ENCODE peak calls at places on chromosomes 2 and 18, in six cellular contexts. I is lung, H is A549, G is Peyer's patch, N is body of pancreas, F is H9. O is an unnamed sample.

GRCh38 chr18:58042826-58043362 is 1.1 kb upstream of the NEDD4L start:
- DNase-seq in N (no peak), I (no peak), F (no peak), H (no peak), G (no peak), O (no peak)

GRCh38 chr2:177289824-177290632 is 25.5 kb upstream of the NFE2L2 start:
- DNase-seq in H (no peak), G (no peak), I (no peak), N (no peak), F (no peak), O (no peak)

GRCh38 chr2:197159681-197160211 is 150.8 kb downstream of the ANKRD44 start:
- DNase-seq in G (no peak), I (no peak), F (no peak), N (no peak), H (peak), O (no peak)

GRCh38 chr18:8765692-8766463 is 60.5 kb downstream of the MTCL1 start:
- DNase-seq in F (no peak), I (no peak), N (no peak), H (no peak), G (no peak), O (no peak)

GRCh38 chr2:39571197-39571731 is 94.5 kb upstream of the TMEM178A start:
- DNase-seq in F (no peak), H (no peak), N (no peak), I (no peak), G (no peak), O (peak)

GRCh38 chr2:239305771-239306170 is 95.0 kb downstream of the HDAC4 start:
- DNase-seq in N (no peak), H (no peak), I (no peak), F (no peak), G (no peak), O (no peak)

GRCh38 chr2:64612575-64613195 is 41.0 kb downstream of the SERTAD2 start:
- DNase-seq in H (no peak), I (no peak), N (no peak), F (no peak), G (no peak), O (no peak)

GRCh38 chr2:67927489-67927888 is 135.3 kb downstream of the C1D start:
- DNase-seq in N (no peak), F (peak), H (no peak), G (no peak), I (no peak), O (no peak)

GRCh38 chr2:205684871-205685313 is 2.6 kb downstream of the NRP2 start:
- DNase-seq in F (peak), I (no peak), G (no peak), N (no peak), H (peak), O (no peak)

GRCh38 chr2:17518212-17519154 is at the start of gene RAD51AP2:
- DNase-seq in F (peak), H (peak), G (peak), N (peak), I (peak), O (peak)

GRCh38 chr2:88187038-88187676 is 17.0 kb downstream of the THNSL2 start:
- DNase-seq in F (peak), N (peak), H (peak), G (peak), I (peak), O (peak)

GRCh38 chr2:203225423-203226039 is 13.3 kb upstream of the CYP20A1 start:
- DNase-seq in G (no peak), H (peak), F (no peak), N (peak), I (no peak), O (no peak)

GRCh38 chr2:191311627-191312026 is 66.4 kb downstream of the MYO1B start:
- DNase-seq in G (no peak), H (peak), I (no peak), N (peak), F (no peak), O (peak)

GRCh38 chr18:23302852-23303527 is 150.1 kb upstream of the RIOK3 start:
- DNase-seq in N (no peak), G (no peak), F (no peak), H (no peak), I (no peak), O (no peak)

GRCh38 chr2:69372767-69373166 is 14.3 kb downstream of the GFPT1 start:
- DNase-seq in H (no peak), I (no peak), F (no peak), G (no peak), N (no peak), O (no peak)

GRCh38 chr18:3652380-3653262 is 202.6 kb downstream of the TGIF1 start:
- DNase-seq in G (no peak), I (no peak), H (peak), N (peak), F (peak), O (peak)

GRCh38 chr18:9322730-9323129 is 11.8 kb upstream of the TWSG1 start:
- DNase-seq in F (no peak), I (no peak), N (no peak), G (no peak), H (no peak), O (no peak)

GRCh38 chr2:207408086-207408794 is 121.5 kb upstream of the CREB1 start:
- DNase-seq in G (no peak), I (peak), F (no peak), H (peak), N (peak), O (peak)

GRCh38 chr2:8581601-8582041 is 100.2 kb upstream of the ID2 start:
- DNase-seq in H (no peak), I (no peak), G (no peak), F (no peak), N (no peak), O (no peak)

GRCh38 chr2:45435316-45435715 is 175.8 kb downstream of the SRBD1 start:
- DNase-seq in G (no peak), N (no peak), H (peak), F (no peak), I (no peak), O (peak)

GRCh38 chr2:38480617-38481016 is 103.5 kb upstream of the ATL2 start:
- DNase-seq in I (no peak), H (no peak), F (no peak), N (no peak), G (no peak), O (no peak)

GRCh38 chr2:11466307-11467125 is 555 bp upstream of the E2F6 start:
- DNase-seq in I (no peak), G (no peak), H (no peak), N (no peak), F (no peak), O (peak)

GRCh38 chr18:12401881-12402280 is 5.8 kb upstream of the PRELID3A start:
- DNase-seq in I (no peak), G (no peak), N (no peak), H (no peak), F (no peak), O (no peak)

GRCh38 chr18:74351354-74351753 is 35.7 kb downstream of the C18orf63 start:
- DNase-seq in I (no peak), F (no peak), H (no peak), G (no peak), N (peak), O (peak)

GRCh38 chr2:70930371-70931329 is 5.0 kb upstream of the ATP6V1B1 start:
- DNase-seq in H (no peak), I (peak), N (no peak), G (no peak), F (peak), O (no peak)

GRCh38 chr2:143513081-143513480 is 383.9 kb downstream of the ARHGAP15 start:
- DNase-seq in G (no peak), N (peak), F (peak), H (peak), I (no peak), O (no peak)

GRCh38 chr2:189134485-189134884 is 45.1 kb downstream of the COL5A2 start:
- DNase-seq in F (no peak), G (no peak), N (no peak), H (no peak), I (no peak), O (no peak)

GRCh38 chr2:217943379-217944321 is 59.1 kb downstream of the TNS1 start:
- DNase-seq in F (peak), I (peak), H (peak), N (peak), G (no peak), O (no peak)

GRCh38 chr2:205763708-205764501 is 81.6 kb downstream of the NRP2 start:
- DNase-seq in F (peak), G (no peak), H (peak), I (peak), N (peak), O (peak)

GRCh38 chr2:127584047-127584446 is 48.6 kb downstream of the MYO7B start:
- DNase-seq in H (no peak), G (no peak), F (no peak), I (no peak), N (no peak), O (no peak)

GRCh38 chr2:1140389-1141003 is 189.8 kb downstream of the SNTG2 start:
- DNase-seq in I (no peak), F (peak), H (peak), G (no peak), N (no peak), O (peak)

GRCh38 chr2:20584637-20585321 is 66.1 kb downstream of the HS1BP3 start:
- DNase-seq in H (peak), N (peak), F (peak), I (peak), G (no peak), O (peak)

GRCh38 chr2:36705326-36706020 is 9.0 kb downstream of the VIT start:
- DNase-seq in G (no peak), F (no peak), N (no peak), H (no peak), I (no peak), O (no peak)

GRCh38 chr2:111687911-111688310 is 196.1 kb downstream of the ANAPC1 start:
- DNase-seq in I (no peak), N (no peak), H (no peak), G (no peak), F (no peak), O (no peak)

GRCh38 chr18:12606592-12607315 is 51.2 kb downstream of the SPIRE1 start:
- DNase-seq in I (no peak), G (no peak), H (peak), N (no peak), F (no peak), O (peak)

GRCh38 chr2:240477916-240478315 is 42.5 kb downstream of the GPC1 start:
- DNase-seq in H (no peak), G (no peak), F (peak), N (no peak), I (no peak), O (no peak)

GRCh38 chr18:22136395-22136794 is 33.0 kb upstream of the GATA6 start:
- DNase-seq in F (no peak), H (peak), I (no peak), G (no peak), N (no peak), O (no peak)

GRCh38 chr2:165803123-165803760 is 9.2 kb upstream of the GALNT3 start:
- DNase-seq in H (no peak), G (no peak), I (no peak), F (no peak), N (no peak), O (no peak)

DNA sequence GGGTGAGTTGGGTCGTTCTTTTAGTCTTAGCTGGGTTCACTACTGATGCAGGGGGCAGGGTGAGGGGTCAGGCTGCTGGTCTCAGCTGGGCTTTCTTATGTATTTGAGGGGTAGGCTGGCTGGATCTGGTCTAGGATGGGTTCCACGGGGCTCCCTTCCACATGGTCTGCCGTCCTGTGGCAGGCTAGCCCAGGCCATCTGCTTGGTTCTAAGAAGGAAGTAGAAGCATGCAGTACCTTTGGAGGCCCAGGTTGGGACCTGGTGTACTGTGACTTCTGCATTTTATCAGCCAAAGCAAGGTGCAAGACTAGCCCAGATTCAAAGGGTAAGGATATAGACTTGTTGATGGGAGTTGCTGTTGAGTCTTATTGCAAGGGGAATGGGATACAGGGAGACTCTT is 35.5 kb upstream of the MGAT5 start:
- DNase-seq in I (no peak), G (peak), N (no peak), F (no peak), H (no peak), O (no peak)
- H3K27ac ChIP-seq in I (peak), G (peak), N (no peak), F (no peak), H (no peak), O (no peak)

GRCh38 chr2:174776223-174776622 is 12.0 kb upstream of the CHRNA1 start:
- DNase-seq in I (no peak), F (peak), G (no peak), H (no peak), N (no peak), O (no peak)
- TF ChIP-seq CTCF in I (no peak), F (peak), G (no peak), H (no peak), N (no peak), O (peak)

GRCh38 chr2:219870023-219870422 is 242.6 kb downstream of the SLC4A3 start:
- DNase-seq in G (no peak), N (no peak), H (no peak), F (no peak), I (no peak), O (peak)
- H3K27ac ChIP-seq in G (no peak), N (no peak), H (no peak), F (no peak), I (no peak), O (no peak)

GRCh38 chr2:77588438-77588837 is 66.3 kb upstream of the LRRTM4 start:
- DNase-seq in N (no peak), G (no peak), F (no peak), H (no peak), I (no peak), O (no peak)
- TF ChIP-seq CTCF in N (no peak), G (no peak), F (no peak), H (no peak), I (no peak), O (no peak)

DNA sequence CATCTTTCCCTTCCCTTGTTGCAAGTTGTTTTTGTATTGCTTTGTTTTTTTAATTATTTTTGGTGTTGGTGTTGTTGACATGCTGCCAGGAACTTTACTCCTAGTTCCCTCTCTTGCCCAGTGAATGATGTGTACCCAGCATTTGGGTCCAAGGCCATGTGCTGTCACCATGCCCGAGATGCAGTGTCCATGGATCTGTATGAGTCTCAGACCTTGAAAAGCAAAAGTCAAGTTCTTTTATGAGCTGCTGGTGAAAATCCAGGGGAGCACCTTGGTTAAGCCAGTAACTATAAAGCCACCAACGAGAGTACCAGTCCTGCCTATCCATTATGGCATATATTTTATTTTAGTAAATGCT is 236.4 kb downstream of the BCL11A start:
- DNase-seq in I (no peak), N (no peak), H (no peak), F (peak), G (no peak), O (no peak)
- H3K27ac ChIP-seq in I (no peak), N (no peak), H (no peak), F (no peak), G (peak), O (no peak)

GRCh38 chr18:60411715-60412114 is 39.1 kb upstream of the MC4R start:
- DNase-seq in N (no peak), F (peak), H (no peak), G (no peak), I (no peak), O (no peak)
- TF ChIP-seq CTCF in N (no peak), F (peak), H (no peak), G (no peak), I (no peak), O (no peak)

GRCh38 chr2:10408649-10409579 is 39.2 kb downstream of the ODC1 start:
- DNase-seq in F (peak), G (peak), I (peak), H (peak), N (peak), O (peak)

GRCh38 chr2:10410716-10411437 is 37.2 kb downstream of the ODC1 start:
- DNase-seq in F (no peak), I (no peak), N (no peak), G (no peak), H (no peak), O (no peak)

GRCh38 chr2:10407841-10408648 is 40.1 kb downstream of the ODC1 start:
- DNase-seq in I (peak), G (peak), H (peak), N (peak), F (peak), O (peak)

GRCh38 chr2:10411557-10411956 is 36.6 kb downstream of the ODC1 start:
- DNase-seq in H (no peak), I (no peak), G (no peak), F (no peak), N (no peak), O (no peak)

DNA sequence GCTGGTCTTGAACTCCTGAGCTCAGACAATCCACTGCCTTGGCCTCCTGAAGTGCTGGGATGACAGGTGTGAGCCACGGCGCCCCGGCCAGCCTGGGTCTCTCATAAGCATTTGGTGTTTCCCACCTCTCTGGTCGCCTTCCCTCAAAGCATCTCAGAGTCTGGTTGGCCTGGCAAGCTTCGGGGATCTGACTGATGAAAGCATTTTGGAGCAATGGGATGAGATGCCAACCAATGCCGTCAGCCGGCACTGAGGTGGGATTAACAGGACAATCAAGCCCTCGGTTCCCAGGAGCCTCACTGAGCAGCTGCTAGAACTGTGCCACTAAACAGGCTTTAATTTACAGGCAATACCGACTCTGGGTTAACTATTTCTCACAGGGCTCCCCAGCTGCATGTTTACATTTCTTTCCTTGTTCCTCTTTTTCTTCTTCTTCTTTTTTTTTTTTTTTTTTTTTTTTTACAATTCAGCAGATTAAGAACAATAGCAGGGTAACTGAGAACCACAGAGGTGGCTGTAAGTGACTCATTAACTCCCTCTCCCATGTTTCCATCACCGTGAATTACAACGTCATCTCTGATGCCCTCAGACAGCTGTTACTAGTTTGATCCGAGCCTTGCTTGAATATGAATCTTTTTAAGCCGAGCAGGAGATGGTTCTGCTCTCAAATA is 38.0 kb downstream of the ODC1 start:
- DNase-seq in H (no peak), G (peak), I (no peak), F (no peak), N (peak), O (no peak)
- H3K27ac ChIP-seq in H (no peak), G (peak), I (no peak), F (no peak), N (no peak), O (peak)

GRCh38 chr2:47403829-47404228 is 873 bp downstream of the MSH2 start:
- DNase-seq in N (no peak), G (no peak), I (no peak), H (peak), F (no peak), O (peak)

GRCh38 chr2:47402805-47403691 is at the start of gene MSH2:
- DNase-seq in F (peak), H (peak), G (peak), I (peak), N (peak), O (peak)

GRCh38 chr2:47402555-47402804 is 476 bp upstream of the MSH2 start:
- DNase-seq in N (no peak), G (no peak), F (no peak), I (no peak), H (no peak), O (peak)

GRCh38 chr2:47405757-47406156 is 2.8 kb downstream of the MSH2 start:
- DNase-seq in F (no peak), N (no peak), I (no peak), G (no peak), H (no peak), O (no peak)

GRCh38 chr2:47404356-47404755 is 1.4 kb downstream of the MSH2 start:
- DNase-seq in N (no peak), F (no peak), I (no peak), G (no peak), H (no peak), O (no peak)
- TF ChIP-seq CTCF in N (no peak), F (no peak), I (no peak), G (no peak), H (no peak), O (no peak)

GRCh38 chr2:25230128-25230527 is 61.7 kb upstream of the POMC start:
- DNase-seq in I (no peak), H (no peak), N (no peak), F (no peak), G (no peak), O (no peak)

GRCh38 chr2:25232248-25232825 is 64.0 kb upstream of the POMC start:
- DNase-seq in F (no peak), G (no peak), I (no peak), H (no peak), N (no peak), O (no peak)

GRCh38 chr2:25228848-25229674 is 60.7 kb upstream of the POMC start:
- DNase-seq in N (peak), G (peak), H (peak), F (peak), I (peak), O (peak)

GRCh38 chr2:25227576-25227975 is 59.2 kb upstream of the POMC start:
- DNase-seq in G (no peak), N (no peak), I (no peak), H (no peak), F (no peak), O (no peak)

DNA sequence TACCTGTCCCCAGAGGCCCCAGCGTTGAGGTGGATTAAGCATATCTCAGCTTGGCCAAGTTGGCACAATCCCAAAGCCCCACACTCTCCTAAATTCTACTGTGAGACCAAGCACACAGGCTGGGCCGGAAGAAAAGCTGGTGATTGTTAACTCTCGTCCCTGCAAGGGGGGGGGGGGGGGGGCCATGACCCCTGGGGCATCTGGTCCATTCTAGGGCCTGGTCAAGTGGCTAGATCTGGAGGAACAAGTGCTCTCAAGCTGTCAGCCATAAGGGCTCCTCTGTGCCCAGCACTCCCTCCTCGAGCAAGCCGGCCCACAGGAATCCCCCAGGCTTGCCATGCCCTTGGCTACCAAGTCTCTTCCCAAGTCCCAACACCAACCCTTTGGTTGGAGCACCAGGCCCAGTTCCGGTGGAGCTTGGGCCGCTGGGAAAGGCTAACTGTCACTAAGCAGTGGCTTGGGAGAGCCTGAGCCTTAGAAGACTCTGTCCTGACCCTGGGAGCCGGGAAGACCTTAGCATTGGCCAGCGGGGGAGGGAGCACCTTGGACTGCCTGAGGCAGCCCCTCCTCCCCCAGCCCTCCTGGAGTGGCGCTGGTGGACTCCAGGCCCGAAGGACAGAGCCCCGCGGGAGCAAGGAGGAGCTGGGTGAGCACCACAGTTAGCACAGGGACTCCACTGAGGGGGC is 62.4 kb upstream of the POMC start:
- DNase-seq in N (peak), I (peak), F (no peak), H (no peak), G (no peak), O (no peak)
- H3K27ac ChIP-seq in N (no peak), I (no peak), F (no peak), H (no peak), G (no peak), O (no peak)